ENCODE peak calls at places on chromosomes 13 and 19, in eight cellular contexts. C is GM23338; H is CD4-positive, CD25-positive, alpha-beta regulatory T cell; G is neuronal stem cell; R is SJSA1; N is cardiac muscle cell; K is HL-60; X is uterus. V is an unnamed sample.

GRCh38 chr13:112205990-112206389 is 139.0 kb downstream of the SOX1 start:
- DNase-seq in C (no peak), H (no peak), G (no peak), R (no peak), N (peak; percentile 23), K (no peak), X (no peak), V (no peak)

GRCh38 chr13:40652588-40652940 is 13.9 kb downstream of the FOXO1 start:
- DNase-seq in C (peak; percentile 53), H (peak; percentile 56), G (no peak), R (no peak), N (no peak), K (no peak), X (no peak), V (no peak)

GRCh38 chr19:32219881-32220552 is 125.4 kb upstream of the ZNF507 start:
- DNase-seq in C (no peak), H (no peak), G (no peak), R (peak; percentile 27), N (no peak), K (no peak), X (no peak), V (no peak)

GRCh38 chr19:3634496-3635045 is 8.0 kb upstream of the CACTIN start:
- DNase-seq in C (no peak), H (no peak), G (no peak), R (no peak), N (no peak), K (no peak), X (no peak), V (no peak)

GRCh38 chr19:1169921-1170885 is 3.9 kb downstream of the SBNO2 start:
- DNase-seq in C (no peak), H (no peak), G (no peak), R (no peak), N (no peak), K (no peak), X (peak; percentile 89), V (peak; percentile 96)

GRCh38 chr13:79404361-79404760 is 1.7 kb downstream of the RBM26 start:
- DNase-seq in C (no peak), H (no peak), G (no peak), R (no peak), N (no peak), K (peak; percentile 25), X (no peak), V (no peak)

GRCh38 chr19:16258440-16258903 is 60.8 kb downstream of the AP1M1 start:
- DNase-seq in C (no peak), H (no peak), G (no peak), R (no peak), N (no peak), K (no peak), X (peak; percentile 46), V (no peak)

GRCh38 chr13:92187378-92187989 is 789.1 kb downstream of the GPC5 start:
- DNase-seq in C (peak; percentile 72), H (peak; percentile 14), G (peak; percentile 50), R (no peak), N (peak; percentile 52), K (peak; percentile 26), X (no peak), V (peak; percentile 25)

GRCh38 chr19:17524651-17525050 is 13.2 kb downstream of the PGLS start:
- DNase-seq in C (no peak), H (no peak), G (no peak), R (no peak), N (no peak), K (no peak), X (no peak), V (no peak)

GRCh38 chr19:39398297-39398864 is 7.2 kb downstream of the MED29 start:
- DNase-seq in C (no peak), H (peak; percentile 75), G (no peak), R (no peak), N (no peak), K (peak; percentile 88), X (peak; percentile 60), V (no peak)

GRCh38 chr13:98504371-98504963 is 72.4 kb downstream of the STK24 start:
- DNase-seq in C (no peak), H (no peak), G (no peak), R (peak; percentile 40), N (no peak), K (no peak), X (no peak), V (no peak)

GRCh38 chr13:44237276-44237767 is 136.3 kb upstream of the SERP2 start:
- DNase-seq in C (no peak), H (peak; percentile 2), G (no peak), R (peak; percentile 81), N (peak; percentile 40), K (no peak), X (peak; percentile 65), V (no peak)

GRCh38 chr13:26074706-26075105 is 22.9 kb upstream of the SHISA2 start:
- DNase-seq in C (no peak), H (no peak), G (no peak), R (peak; percentile 69), N (no peak), K (no peak), X (no peak), V (no peak)

GRCh38 chr13:80577285-80577684 is 236.4 kb upstream of the SPRY2 start:
- DNase-seq in C (peak; percentile 47), H (no peak), G (no peak), R (no peak), N (no peak), K (no peak), X (no peak), V (no peak)

GRCh38 chr13:76764429-76764828 is 121.8 kb downstream of the KCTD12 start:
- DNase-seq in C (no peak), H (no peak), G (no peak), R (no peak), N (no peak), K (peak; percentile 38), X (peak; percentile 32), V (no peak)

GRCh38 chr13:101417043-101417406 is 717 bp upstream of the NALCN start:
- DNase-seq in C (no peak), H (no peak), G (no peak), R (no peak), N (no peak), K (no peak), X (no peak), V (peak; percentile 49)

GRCh38 chr13:39879286-39880035 is 224.0 kb downstream of the COG6 start:
- DNase-seq in C (no peak), H (no peak), G (no peak), R (no peak), N (peak; percentile 11), K (no peak), X (no peak), V (no peak)

GRCh38 chr13:39452412-39452811 is 150.6 kb downstream of the LHFPL6 start:
- DNase-seq in C (no peak), H (no peak), G (no peak), R (no peak), N (peak; percentile 55), K (no peak), X (no peak), V (no peak)

GRCh38 chr13:109483369-109483768 is 303.0 kb downstream of the IRS2 start:
- DNase-seq in C (no peak), H (no peak), G (no peak), R (no peak), N (no peak), K (peak; percentile 68), X (no peak), V (no peak)

GRCh38 chr19:53771133-53771532 is 53.0 kb downstream of the NLRP12 start:
- DNase-seq in C (peak; percentile 73), H (no peak), G (no peak), R (no peak), N (no peak), K (no peak), X (no peak), V (no peak)

GRCh38 chr13:94323746-94324408 is 155.6 kb downstream of the DCT start:
- DNase-seq in C (peak; percentile 19), H (peak; percentile 91), G (no peak), R (no peak), N (no peak), K (no peak), X (no peak), V (no peak)

GRCh38 chr13:27788271-27788670 is 4.0 kb upstream of the GSX1 start:
- DNase-seq in C (no peak), H (no peak), G (no peak), R (no peak), N (no peak), K (no peak), X (no peak), V (no peak)

GRCh38 chr13:27789153-27789494 is 3.2 kb upstream of the GSX1 start:
- DNase-seq in C (no peak), H (peak; percentile 67), G (no peak), R (no peak), N (no peak), K (no peak), X (no peak), V (no peak)

GRCh38 chr13:27790523-27790922 is 1.8 kb upstream of the GSX1 start:
- DNase-seq in C (peak; percentile 52), H (no peak), G (no peak), R (no peak), N (no peak), K (no peak), X (no peak), V (no peak)

GRCh38 chr13:27791146-27791900 is 960 bp upstream of the GSX1 start:
- DNase-seq in C (peak; percentile 31), H (no peak), G (no peak), R (no peak), N (no peak), K (no peak), X (no peak), V (no peak)

GRCh38 chr13:27789495-27790303 is 2.6 kb upstream of the GSX1 start:
- DNase-seq in C (peak; percentile 65), H (peak; percentile 20), G (no peak), R (no peak), N (no peak), K (no peak), X (no peak), V (no peak)
- H3K27me3 ChIP-seq in C (peaks cover 100% of the 10 kb centered on the region), H (peaks cover 41% of the 10 kb centered on the region), G (peaks cover 67% of the 10 kb centered on the region), R (peaks cover 58% of the 10 kb centered on the region), N (peaks cover 100% of the 10 kb centered on the region), K (peaks cover 81% of the 10 kb centered on the region), X (peaks cover 15% of the 10 kb centered on the region), V (peaks cover 87% of the 10 kb centered on the region)

GRCh38 chr19:9913237-9914000 is 22.9 kb downstream of the OLFM2 start:
- DNase-seq in C (no peak), H (no peak), G (no peak), R (no peak), N (peak; percentile 71), K (no peak), X (peak; percentile 19), V (no peak)
- H3K27me3 ChIP-seq in C (peaks cover 8% of the 10 kb centered on the region), H (peaks cover 14% of the 10 kb centered on the region), G (peaks cover 33% of the 10 kb centered on the region), R (peaks cover 20% of the 10 kb centered on the region), N (peaks cover 15% of the 10 kb centered on the region), K (peaks cover 31% of the 10 kb centered on the region), X (peaks cover 6% of the 10 kb centered on the region), V (peaks cover 17% of the 10 kb centered on the region)

GRCh38 chr19:55178781-55179569 is 1.1 kb downstream of the SYT5 start:
- DNase-seq in C (peak; percentile 96), H (peak; percentile 87), G (peak; percentile 87), R (peak; percentile 84), N (peak; percentile 63), K (peak; percentile 60), X (peak; percentile 52), V (peak; percentile 95)
- H3K27me3 ChIP-seq in C (peaks cover 55% of the 10 kb centered on the region), H (peaks cover 36% of the 10 kb centered on the region), G (peaks cover 51% of the 10 kb centered on the region), R (peaks cover 29% of the 10 kb centered on the region), N (peaks cover 92% of the 10 kb centered on the region), K (peaks cover 38% of the 10 kb centered on the region), X (peaks cover 35% of the 10 kb centered on the region), V (no peaks in the 10 kb centered on the region)

DNA sequence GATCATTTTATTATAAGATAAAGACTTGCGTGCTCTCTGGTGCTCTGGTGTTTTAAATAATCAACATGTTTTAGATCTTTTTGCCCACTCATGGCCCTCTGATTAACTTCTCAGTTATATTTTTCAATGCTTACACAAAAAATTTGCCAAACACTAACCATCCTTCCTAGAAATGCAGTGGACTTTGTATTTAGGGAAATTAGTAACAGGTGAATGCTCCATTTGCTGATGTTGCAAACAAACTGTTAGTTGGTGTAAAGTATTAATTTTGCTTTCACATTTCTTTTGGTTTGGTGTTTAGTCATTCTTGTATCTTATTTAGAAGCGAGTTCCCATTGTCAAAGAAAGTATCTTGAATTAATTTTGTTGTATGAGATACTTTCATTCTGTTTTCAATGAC is 2.7 kb downstream of the KL start:
- DNase-seq in C (no peak), H (no peak), G (no peak), R (no peak), N (no peak), K (no peak), X (no peak), V (no peak)
- H3K27me3 ChIP-seq in C (peaks cover 53% of the 10 kb centered on the region), H (peaks cover 37% of the 10 kb centered on the region), G (peaks cover 28% of the 10 kb centered on the region), R (peaks cover 15% of the 10 kb centered on the region), N (peaks cover 95% of the 10 kb centered on the region), K (peaks cover 31% of the 10 kb centered on the region), X (peaks cover 3% of the 10 kb centered on the region), V (peaks cover 8% of the 10 kb centered on the region)

V was measured in BE2C.